ENCODE peak calls at places on chromosomes 16 and 17, in four cellular contexts. K, W, B and S are unnamed samples.

GRCh38 chr17:64123114-64123513 is 6.8 kb downstream of the ERN1 start:
- DNase-seq in B (no peak), W (no peak), K (no peak), S (no peak)

GRCh38 chr17:12632785-12633184 is 32.9 kb upstream of the MYOCD start:
- DNase-seq in B (no peak), K (no peak), W (no peak), S (no peak)

GRCh38 chr17:32283745-32284207 is 18.1 kb downstream of the RHBDL3 start:
- DNase-seq in W (no peak), B (peak), K (no peak), S (no peak)

GRCh38 chr17:60229189-60229802 is 79.5 kb downstream of the CA4 start:
- DNase-seq in B (peak), W (no peak), K (no peak), S (no peak)

GRCh38 chr17:61307905-61308886 is 91.4 kb upstream of the TBX2 start:
- DNase-seq in B (peak), W (peak), K (no peak), S (no peak)

GRCh38 chr17:40542562-40543411 is 22.5 kb downstream of the CCR7 start:
- DNase-seq in W (peak), K (peak), B (peak), S (peak)

GRCh38 chr16:10989494-10989893 is 45.1 kb downstream of the CLEC16A start:
- DNase-seq in K (no peak), W (no peak), B (no peak), S (no peak)

GRCh38 chr17:29155235-29155965 is 24.8 kb downstream of the MYO18A start:
- DNase-seq in B (peak), W (no peak), K (no peak), S (no peak)

GRCh38 chr17:30433514-30433913 is 43.7 kb upstream of the GOSR1 start:
- DNase-seq in W (peak), K (no peak), B (peak), S (no peak)

GRCh38 chr17:62750502-62751349 is 57.4 kb downstream of the MARCHF10 start:
- DNase-seq in W (no peak), K (no peak), B (no peak), S (no peak)

GRCh38 chr17:63402808-63403207 is 43.3 kb downstream of the CYB561 start:
- DNase-seq in W (peak), B (peak), K (no peak), S (no peak)

GRCh38 chr17:8734876-8735275 is 9.8 kb downstream of the CCDC42 start:
- DNase-seq in K (no peak), B (no peak), W (no peak), S (no peak)

GRCh38 chr17:67359960-67360817 is 6.2 kb downstream of the PSMD12 start:
- DNase-seq in K (no peak), B (peak), W (no peak), S (no peak)

GRCh38 chr16:84091460-84091859 is 25.3 kb downstream of the MBTPS1 start:
- DNase-seq in B (no peak), W (no peak), K (no peak), S (no peak)

GRCh38 chr17:29147682-29148081 is 32.5 kb downstream of the MYO18A start:
- DNase-seq in K (no peak), B (no peak), W (no peak), S (no peak)

GRCh38 chr17:74785096-74785980 is 9.2 kb upstream of the NAT9 start:
- DNase-seq in B (no peak), K (no peak), W (no peak), S (no peak)
- TF ChIP-seq CTCF in B (no peak), K (no peak), W (no peak), S (peak)

DNA sequence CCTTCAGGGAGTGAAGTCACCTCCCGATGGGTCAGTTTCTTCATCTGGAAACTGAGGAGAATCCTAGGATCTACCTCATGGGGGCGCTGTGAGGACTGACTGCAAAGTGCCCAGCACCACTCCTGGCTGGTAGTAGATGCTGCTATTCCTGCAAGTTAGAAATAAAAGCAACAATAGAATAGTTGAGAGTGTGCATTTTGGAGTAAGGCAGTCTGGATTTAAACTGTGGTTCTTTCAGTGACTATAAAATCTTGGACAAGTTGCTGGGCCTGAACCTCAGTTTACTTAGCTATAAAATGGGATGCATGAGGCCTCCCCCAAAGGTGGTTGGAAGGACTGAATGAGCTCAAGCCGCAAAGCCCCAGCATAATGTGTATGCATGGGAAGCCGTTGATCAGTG is 70.6 kb downstream of the CYB5B start:
- DNase-seq in B (peak), W (no peak), K (no peak), S (no peak)
- TF ChIP-seq CTCF in B (peak), W (no peak), K (no peak), S (peak)

GRCh38 chr16:48114410-48114809 is 41.4 kb downstream of the ABCC12 start:
- DNase-seq in K (no peak), W (no peak), B (no peak), S (no peak)

GRCh38 chr16:48110982-48111381 is 44.8 kb downstream of the ABCC12 start:
- DNase-seq in W (no peak), K (no peak), B (no peak), S (no peak)

GRCh38 chr16:48115299-48115698 is 40.5 kb downstream of the ABCC12 start:
- DNase-seq in B (no peak), W (no peak), K (no peak), S (no peak)

GRCh38 chr16:48112603-48113400 is 43.0 kb downstream of the ABCC12 start:
- DNase-seq in B (no peak), W (no peak), K (no peak), S (no peak)

GRCh38 chr16:48113471-48113870 is 42.3 kb downstream of the ABCC12 start:
- DNase-seq in W (no peak), B (no peak), K (no peak), S (no peak)
- TF ChIP-seq CTCF in W (peak), B (no peak), K (no peak), S (no peak)

GRCh38 chr16:56869513-56870270 is 4.7 kb downstream of the SLC12A3 start:
- DNase-seq in K (no peak), W (no peak), B (peak), S (no peak)
- TF ChIP-seq CTCF in K (no peak), W (peak), B (peak), S (no peak)

GRCh38 chr17:72025113-72025512 is 95.7 kb upstream of the SOX9 start:
- DNase-seq in K (no peak), B (no peak), W (no peak), S (no peak)

GRCh38 chr17:72033311-72033710 is 87.5 kb upstream of the SOX9 start:
- DNase-seq in B (no peak), K (no peak), W (no peak), S (no peak)

GRCh38 chr17:72034000-72034399 is 86.8 kb upstream of the SOX9 start:
- DNase-seq in K (no peak), B (no peak), W (no peak), S (no peak)

GRCh38 chr17:72031219-72031906 is 89.5 kb upstream of the SOX9 start:
- DNase-seq in W (no peak), B (no peak), K (no peak), S (no peak)

GRCh38 chr17:72030067-72030899 is 90.5 kb upstream of the SOX9 start:
- DNase-seq in B (peak), K (peak), W (peak), S (no peak)
- TF ChIP-seq CTCF in B (peak), K (peak), W (peak), S (peak)

GRCh38 chr16:54654429-54654828 is 276.2 kb upstream of the IRX5 start:
- DNase-seq in B (no peak), W (no peak), K (no peak), S (no peak)

GRCh38 chr16:54651851-54652770 is 278.6 kb upstream of the IRX5 start:
- DNase-seq in W (no peak), B (peak), K (no peak), S (no peak)

GRCh38 chr16:54657709-54658102 is 273.0 kb upstream of the IRX5 start:
- DNase-seq in K (no peak), W (no peak), B (no peak), S (no peak)

GRCh38 chr16:54655171-54655590 is 275.5 kb upstream of the IRX5 start:
- DNase-seq in W (no peak), K (no peak), B (peak), S (no peak)

GRCh38 chr16:54657058-54657708 is 273.5 kb upstream of the IRX5 start:
- DNase-seq in B (peak), W (no peak), K (no peak), S (no peak)
- TF ChIP-seq CTCF in B (no peak), W (no peak), K (no peak), S (no peak)

GRCh38 chr16:87192418-87193073 is 124.6 kb downstream of the C16orf95 start:
- DNase-seq in B (no peak), W (no peak), K (no peak), S (no peak)

GRCh38 chr16:87189426-87189825 is 127.8 kb downstream of the C16orf95 start:
- DNase-seq in K (no peak), W (no peak), B (no peak), S (no peak)

GRCh38 chr16:87188104-87188503 is 129.1 kb downstream of the C16orf95 start:
- DNase-seq in B (no peak), W (no peak), K (no peak), S (no peak)

GRCh38 chr16:87186876-87187533 is 130.2 kb downstream of the C16orf95 start:
- DNase-seq in K (no peak), B (no peak), W (no peak), S (no peak)

GRCh38 chr16:87190288-87191240 is 126.6 kb downstream of the C16orf95 start:
- DNase-seq in K (no peak), B (no peak), W (no peak), S (no peak)
- TF ChIP-seq CTCF in K (no peak), B (peak), W (peak), S (no peak)

DNA sequence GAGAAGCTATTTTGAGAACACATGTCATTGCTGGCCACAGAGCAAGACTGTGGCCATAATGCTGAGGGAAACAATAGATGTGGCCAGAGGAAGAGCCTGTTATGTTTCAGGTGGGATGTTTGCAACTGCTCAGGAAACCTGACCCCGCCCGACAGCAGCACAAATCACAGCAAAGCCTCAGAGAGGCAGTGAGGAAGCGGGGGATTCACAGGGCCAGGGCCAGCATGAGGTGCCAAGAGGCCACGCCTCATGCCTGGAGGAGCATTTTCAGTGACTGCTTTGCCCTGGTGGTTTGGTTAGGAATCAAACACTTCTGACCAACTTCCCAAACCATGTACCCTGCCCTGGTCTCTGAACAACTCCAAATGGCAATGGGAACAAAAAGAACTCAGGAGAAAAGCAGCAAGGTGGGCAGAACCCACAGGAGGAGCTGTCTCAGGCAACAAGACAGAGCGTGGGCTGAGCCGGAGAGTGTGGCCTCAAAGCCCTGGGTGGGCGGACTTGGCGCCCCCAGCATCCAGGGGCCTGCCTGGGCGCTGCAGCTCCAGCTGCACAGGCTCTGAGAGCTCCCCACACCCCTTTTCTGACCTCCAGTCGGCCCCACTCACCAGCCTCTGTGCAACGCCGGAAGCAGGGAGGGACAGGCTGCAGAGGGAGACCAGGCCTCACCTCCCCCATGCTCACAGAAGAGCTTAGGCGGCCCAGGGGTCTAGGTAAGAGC is 20.6 kb downstream of the HIC1 start:
- DNase-seq in W (no peak), K (peak), B (peak), S (no peak)
- TF ChIP-seq CTCF in W (peak), K (no peak), B (no peak), S (peak)

GRCh38 chr17:19672009-19672837 is 23.7 kb downstream of the ALDH3A2 start:
- DNase-seq in K (peak), W (no peak), B (no peak), S (no peak)
- TF ChIP-seq CTCF in K (peak), W (peak), B (peak), S (no peak)

GRCh38 chr16:85362443-85362842 is 250.2 kb upstream of the CIBAR2 start:
- DNase-seq in W (no peak), B (no peak), K (no peak), S (no peak)

GRCh38 chr16:85365120-85365519 is 248.0 kb upstream of the GSE1 start:
- DNase-seq in W (no peak), B (no peak), K (no peak), S (no peak)

GRCh38 chr16:85364323-85365040 is 248.6 kb upstream of the GSE1 start:
- DNase-seq in W (no peak), B (no peak), K (no peak), S (no peak)

GRCh38 chr16:85363881-85364280 is 249.2 kb upstream of the GSE1 start:
- DNase-seq in K (no peak), B (peak), W (peak), S (no peak)

GRCh38 chr16:85363427-85363826 is 249.7 kb upstream of the GSE1 start:
- DNase-seq in B (no peak), K (no peak), W (no peak), S (no peak)
- TF ChIP-seq CTCF in B (no peak), K (no peak), W (no peak), S (peak)